ENCODE peak calls at places on chromosomes 4 and X, in eight cellular contexts. G, D, N, M, Q, L, Z and P are unnamed samples. For H3K4me1, the result is how much of the 10 kb centered on the place peaks cover.

GRCh38 chrX:134801267-134801666 is 143.0 kb upstream of the PLAC1 start:
- DNase-seq in G (no peak), D (no peak), N (no peak), M (peak), Q (no peak), L (no peak), Z (peak), P (no peak)

GRCh38 chrX:70476934-70477733 is 32.5 kb downstream of the DLG3 start:
- DNase-seq in G (no peak), D (no peak), N (no peak), M (peak), Q (no peak), L (peak), Z (peak), P (peak)

GRCh38 chrX:105190252-105190853 is 30.1 kb downstream of the TEX13A start:
- DNase-seq in G (peak), D (no peak), N (no peak), M (peak), Q (no peak), L (peak), Z (peak), P (no peak)

GRCh38 chrX:7088968-7089615 is 58.4 kb upstream of the STS start:
- DNase-seq in G (peak), D (no peak), N (no peak), M (peak), Q (no peak), L (peak), Z (no peak), P (no peak)

GRCh38 chr4:169243808-169244207 is 26.9 kb downstream of the SH3RF1 start:
- DNase-seq in G (no peak), D (no peak), N (no peak), M (no peak), Q (no peak), L (no peak), Z (peak), P (no peak)

GRCh38 chrX:151419748-151420147 is 22.7 kb downstream of the VMA21 start:
- DNase-seq in G (no peak), D (no peak), N (no peak), M (no peak), Q (no peak), L (no peak), Z (no peak), P (no peak)

GRCh38 chrX:1308476-1308875 is 28.1 kb upstream of the IL3RA start:
- DNase-seq in G (no peak), D (no peak), N (no peak), M (no peak), Q (no peak), L (no peak), Z (no peak), P (peak)

GRCh38 chr4:79576480-79576803 is 168.4 kb upstream of the GK2 start:
- DNase-seq in G (peak), D (no peak), N (no peak), M (peak), Q (no peak), L (peak), Z (peak), P (no peak)

GRCh38 chr4:97653701-97654100 is 489.6 kb downstream of the STPG2 start:
- DNase-seq in G (no peak), D (no peak), N (no peak), M (no peak), Q (no peak), L (no peak), Z (no peak), P (no peak)

GRCh38 chr4:185016946-185017797 is 1.1 kb upstream of the HELT start:
- DNase-seq in G (no peak), D (no peak), N (no peak), M (no peak), Q (no peak), L (peak), Z (no peak), P (no peak)

GRCh38 chr4:85398276-85398675 is 76.7 kb upstream of the ARHGAP24 start:
- DNase-seq in G (peak), D (no peak), N (peak), M (no peak), Q (no peak), L (no peak), Z (no peak), P (no peak)

GRCh38 chrX:46903458-46904242 is 8.6 kb upstream of the JADE3 start:
- DNase-seq in G (peak), D (peak), N (peak), M (peak), Q (peak), L (peak), Z (peak), P (peak)

GRCh38 chr4:162793571-162793970 is 373.1 kb downstream of the NAF1 start:
- DNase-seq in G (no peak), D (no peak), N (no peak), M (no peak), Q (no peak), L (no peak), Z (no peak), P (no peak)

GRCh38 chr4:127957105-127957504 is 7.9 kb downstream of the MFSD8 start:
- DNase-seq in G (no peak), D (no peak), N (no peak), M (no peak), Q (no peak), L (no peak), Z (no peak), P (no peak)

GRCh38 chrX:48465336-48465933 is 4.6 kb downstream of the SLC38A5 start:
- DNase-seq in G (no peak), D (no peak), N (no peak), M (no peak), Q (no peak), L (no peak), Z (no peak), P (no peak)

GRCh38 chrX:133335027-133335426 is 80.3 kb downstream of the GPC4 start:
- DNase-seq in G (peak), D (peak), N (peak), M (peak), Q (no peak), L (peak), Z (no peak), P (no peak)

GRCh38 chr4:79141530-79141929 is 184.3 kb downstream of the NAA11 start:
- DNase-seq in G (peak), D (no peak), N (no peak), M (peak), Q (no peak), L (peak), Z (no peak), P (peak)

GRCh38 chr4:83605744-83606172 is 69.8 kb downstream of the GPAT3 start:
- DNase-seq in G (no peak), D (no peak), N (no peak), M (no peak), Q (no peak), L (no peak), Z (no peak), P (no peak)

GRCh38 chr4:70583952-70584834 is 7.9 kb upstream of the AMBN start:
- DNase-seq in G (no peak), D (no peak), N (no peak), M (no peak), Q (no peak), L (no peak), Z (no peak), P (no peak)

GRCh38 chr4:123339507-123340380 is 56.9 kb upstream of the SPRY1 start:
- DNase-seq in G (no peak), D (no peak), N (no peak), M (no peak), Q (no peak), L (no peak), Z (no peak), P (no peak)

GRCh38 chrX:12949205-12949926 is 25.5 kb upstream of the TMSB4X start:
- DNase-seq in G (no peak), D (no peak), N (no peak), M (no peak), Q (no peak), L (no peak), Z (no peak), P (no peak)

GRCh38 chr4:135144498-135144897 is 942.9 kb upstream of the PABPC4L start:
- DNase-seq in G (no peak), D (no peak), N (no peak), M (no peak), Q (no peak), L (no peak), Z (no peak), P (no peak)

GRCh38 chr4:122604146-122604545 is 16.7 kb downstream of the IL21 start:
- DNase-seq in G (no peak), D (no peak), N (no peak), M (no peak), Q (no peak), L (peak), Z (no peak), P (no peak)

GRCh38 chrX:45712067-45712466 is 511.4 kb upstream of the DIPK2B start:
- DNase-seq in G (no peak), D (no peak), N (no peak), M (no peak), Q (no peak), L (no peak), Z (no peak), P (no peak)

GRCh38 chr4:27055226-27055760 is 194.7 kb downstream of the STIM2 start:
- DNase-seq in G (no peak), D (no peak), N (no peak), M (no peak), Q (no peak), L (no peak), Z (no peak), P (no peak)

GRCh38 chrX:110315541-110315940 is 2.3 kb downstream of the AMMECR1 start:
- DNase-seq in G (no peak), D (no peak), N (no peak), M (peak), Q (no peak), L (no peak), Z (no peak), P (no peak)

GRCh38 chr4:83862471-83862870 is 326.6 kb downstream of the GPAT3 start:
- DNase-seq in G (no peak), D (no peak), N (no peak), M (no peak), Q (no peak), L (no peak), Z (no peak), P (peak)

GRCh38 chr4:142404191-142404611 is 441.9 kb downstream of the INPP4B start:
- DNase-seq in G (no peak), D (peak), N (peak), M (no peak), Q (no peak), L (no peak), Z (peak), P (peak)

GRCh38 chr4:159071969-159072765 is 30.7 kb upstream of the RAPGEF2 start:
- DNase-seq in G (no peak), D (no peak), N (no peak), M (no peak), Q (no peak), L (no peak), Z (no peak), P (no peak)

GRCh38 chrX:4550018-4550417 is 836.6 kb upstream of the PRKX start:
- DNase-seq in G (peak), D (no peak), N (no peak), M (no peak), Q (no peak), L (peak), Z (no peak), P (no peak)

GRCh38 chr4:113919611-113920010 is 59.8 kb downstream of the ARSJ start:
- DNase-seq in G (no peak), D (no peak), N (no peak), M (no peak), Q (no peak), L (peak), Z (no peak), P (no peak)

GRCh38 chr4:113919145-113919544 is 60.3 kb downstream of the ARSJ start:
- DNase-seq in G (no peak), D (no peak), N (no peak), M (no peak), Q (no peak), L (no peak), Z (no peak), P (no peak)

DNA sequence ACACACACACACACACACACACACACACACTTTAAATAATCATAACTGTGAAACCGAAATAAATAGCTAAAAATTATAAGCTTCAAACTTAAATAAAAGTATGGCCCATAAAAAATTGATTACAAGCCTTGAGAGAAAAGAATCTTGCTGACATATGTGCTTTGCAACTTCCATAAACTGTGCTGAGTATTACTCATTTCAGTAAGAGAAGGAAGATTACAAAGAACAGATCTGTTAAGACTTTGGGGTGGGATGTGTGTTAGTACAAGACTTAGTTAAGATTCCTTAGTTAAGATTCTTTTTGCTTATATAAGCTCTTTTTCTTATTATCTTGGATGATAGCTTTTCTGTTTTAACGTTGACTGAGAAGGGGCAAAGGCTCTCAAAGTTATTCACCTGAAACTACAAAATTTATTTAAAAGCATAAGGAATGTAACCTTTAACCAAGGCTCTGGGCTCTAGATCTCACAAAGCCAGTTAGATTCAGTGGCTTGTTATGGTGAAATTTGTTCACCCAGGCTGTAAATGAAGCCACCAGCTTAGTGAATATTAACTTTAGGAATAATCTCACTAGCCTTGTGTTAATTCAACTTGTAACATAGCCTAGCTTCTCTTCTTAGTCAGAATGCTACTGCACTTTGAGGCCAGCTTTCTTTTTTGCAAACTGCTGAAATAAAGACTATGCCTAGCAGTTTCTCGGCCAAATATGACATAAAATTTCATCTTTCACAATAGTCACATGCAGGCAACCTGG is 58.2 kb downstream of the ARSJ start:
- DNase-seq in G (no peak), D (no peak), N (no peak), M (no peak), Q (no peak), L (no peak), Z (no peak), P (no peak)
- H3K27ac ChIP-seq in G (no peak), D (no peak), N (no peak), M (no peak), Q (no peak), L (no peak), Z (no peak), P (no peak)

GRCh38 chrX:53186363-53186762 is 38.6 kb downstream of the KDM5C start:
- DNase-seq in G (no peak), D (no peak), N (no peak), M (no peak), Q (no peak), L (no peak), Z (no peak), P (no peak)
- TF ChIP-seq CTCF in G (no peak), D (no peak), N (no peak), M (no peak), Q (no peak), L (no peak), Z (no peak), P (no peak)

DNA sequence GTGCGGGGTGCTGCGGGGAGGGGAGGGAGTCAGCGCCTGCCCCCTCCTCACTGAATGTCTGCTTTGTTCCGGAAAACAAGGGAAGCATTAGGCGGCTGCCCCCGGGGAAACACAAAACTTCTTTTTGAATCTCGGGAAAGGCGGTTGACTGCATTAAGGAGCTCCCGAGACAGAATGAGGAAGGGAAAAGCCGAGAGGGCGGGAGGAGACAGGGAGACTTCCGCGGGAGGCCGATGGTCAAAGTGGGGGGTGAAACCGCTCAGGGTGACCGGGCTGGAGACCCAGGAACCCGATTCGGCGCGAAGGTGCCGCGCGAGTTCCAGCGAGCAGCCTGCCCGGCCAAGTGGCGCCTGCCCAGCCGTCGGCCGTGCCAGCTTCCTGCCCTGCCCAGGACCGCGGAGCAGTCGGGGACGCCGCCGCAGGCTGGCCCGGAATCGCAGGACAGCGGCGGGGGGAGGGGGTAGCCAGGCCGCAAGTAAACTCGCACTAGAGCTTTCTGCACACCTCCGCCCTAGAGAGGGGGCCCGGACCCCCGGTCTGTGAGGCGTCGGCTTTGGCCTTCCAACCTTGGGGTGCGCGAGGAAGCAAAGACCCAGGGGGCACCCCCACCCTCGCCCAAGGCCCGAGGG is 55.1 kb upstream of the BCOR start:
- DNase-seq in G (no peak), D (peak), N (peak), M (no peak), Q (no peak), L (peak), Z (no peak), P (no peak)
- H3K4me1 ChIP-seq in G (under half), D (under half), N (under half), M (half or more), Q (under half), L (under half), Z (under half), P (half or more)

DNA sequence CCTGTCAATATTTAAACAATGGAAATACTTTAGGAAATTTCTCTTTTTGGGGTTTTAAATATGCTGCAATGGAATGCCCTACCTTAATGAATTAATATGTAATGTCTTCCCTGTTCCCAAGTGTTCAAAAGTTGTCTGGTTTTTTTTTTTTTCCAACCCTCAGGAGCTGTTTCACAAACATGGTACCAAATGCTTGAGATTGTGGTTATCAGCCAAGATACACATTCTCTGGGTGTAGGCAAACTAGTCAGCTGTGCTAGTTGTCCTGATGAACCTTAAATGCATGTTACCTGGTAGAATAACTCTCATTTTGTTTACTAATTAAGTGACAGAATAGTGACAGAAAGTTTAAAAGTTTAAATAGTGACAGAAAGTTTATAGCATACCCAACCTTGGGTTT is 50.7 kb downstream of the FHL1 start:
- DNase-seq in G (no peak), D (no peak), N (no peak), M (no peak), Q (no peak), L (no peak), Z (no peak), P (no peak)
- H3K27ac ChIP-seq in G (no peak), D (no peak), N (peak), M (no peak), Q (no peak), L (no peak), Z (no peak), P (no peak)

DNA sequence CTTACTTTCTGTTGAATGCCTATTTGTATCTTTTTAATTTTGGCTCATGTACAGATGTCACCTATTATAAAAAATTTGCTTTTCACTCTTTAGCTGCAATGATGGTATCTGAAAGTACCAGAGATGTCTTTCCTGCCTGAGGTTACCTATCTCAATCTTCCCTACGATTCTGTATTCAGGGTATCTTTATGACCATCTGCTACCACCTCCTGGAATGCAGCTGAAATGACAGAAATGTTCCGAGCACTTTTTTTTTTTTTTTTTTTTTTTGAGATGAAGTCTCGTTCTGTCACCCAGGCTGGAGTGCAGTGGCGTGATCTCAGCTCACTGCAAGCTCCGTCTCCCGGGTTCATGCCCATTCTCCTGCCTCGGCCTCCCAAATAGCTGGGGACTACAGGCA is 136.4 kb downstream of the REPS2 start:
- DNase-seq in G (no peak), D (no peak), N (no peak), M (peak), Q (no peak), L (peak), Z (peak), P (no peak)
- TF ChIP-seq CTCF in G (no peak), D (peak), N (no peak), M (peak), Q (no peak), L (peak), Z (no peak), P (no peak)

GRCh38 chr4:10671750-10672149 is 12.8 kb downstream of the CLNK start:
- DNase-seq in G (no peak), D (no peak), N (no peak), M (no peak), Q (no peak), L (no peak), Z (no peak), P (no peak)
- H3K4me1 ChIP-seq in G (under half), D (under half), N (under half), M (under half), Q (under half), L (under half), Z (under half), P (under half)

GRCh38 chr4:8159522-8160232 is 1.1 kb upstream of the ABLIM2 start:
- DNase-seq in G (no peak), D (peak), N (no peak), M (no peak), Q (no peak), L (peak), Z (no peak), P (no peak)
- H3K27ac ChIP-seq in G (no peak), D (no peak), N (no peak), M (no peak), Q (no peak), L (no peak), Z (no peak), P (no peak)

GRCh38 chrX:103187953-103188475 is 26.9 kb upstream of the BEX4 start:
- DNase-seq in G (no peak), D (no peak), N (no peak), M (no peak), Q (no peak), L (no peak), Z (no peak), P (no peak)

GRCh38 chrX:103183912-103184311 is 31.0 kb upstream of the BEX4 start:
- DNase-seq in G (no peak), D (no peak), N (no peak), M (no peak), Q (no peak), L (peak), Z (no peak), P (no peak)
- TF ChIP-seq CTCF in G (no peak), D (no peak), N (no peak), M (no peak), Q (no peak), L (no peak), Z (no peak), P (no peak)

DNA sequence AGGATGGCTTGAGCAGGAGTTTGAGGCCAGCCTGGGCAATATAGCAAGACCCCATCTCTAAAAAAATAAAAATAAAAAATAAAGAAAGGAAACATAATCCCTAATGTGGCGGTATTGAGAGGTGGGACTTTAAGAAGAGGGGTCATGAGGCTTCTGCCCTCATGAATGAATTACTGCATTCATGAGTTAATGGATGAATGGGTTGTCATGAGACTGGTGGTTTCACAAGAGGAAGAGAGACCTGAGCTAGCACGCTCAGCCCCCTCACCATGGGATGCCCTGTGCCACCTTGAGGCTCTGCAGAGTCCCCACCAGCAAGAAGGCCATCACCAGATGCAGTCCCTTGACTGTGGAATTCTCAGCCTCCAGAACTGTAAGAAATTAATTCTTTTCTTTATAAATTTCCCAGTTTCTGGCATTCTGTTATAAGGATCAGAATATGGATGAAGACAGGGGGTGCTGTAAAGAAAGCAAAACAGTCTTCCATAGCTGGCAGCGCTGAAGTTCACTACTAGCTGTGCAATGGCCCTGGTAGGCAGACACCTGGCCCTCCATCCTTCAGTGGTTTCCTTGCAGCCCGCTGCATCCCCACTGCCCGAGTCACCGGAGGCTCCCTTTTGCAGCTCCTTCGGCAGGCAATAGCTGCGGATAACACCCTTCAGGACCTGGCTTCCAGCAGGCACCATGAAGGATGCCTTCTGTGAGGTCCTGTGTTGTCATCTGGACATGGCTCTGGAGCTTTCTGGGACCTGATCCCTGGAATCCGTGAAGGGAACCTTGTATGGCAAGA is 44.8 kb upstream of the NSG1 start:
- DNase-seq in G (no peak), D (no peak), N (no peak), M (no peak), Q (no peak), L (no peak), Z (no peak), P (no peak)
- H3K4me1 ChIP-seq in G (under half), D (under half), N (under half), M (under half), Q (under half), L (under half), Z (under half), P (under half)